ENCODE peak calls at places on chromosome 17, in five cellular contexts. L, X, M, O and E are unnamed samples.

GRCh38 chr17:17837380-17837821 is 615 bp upstream of the SREBF1 start:
- DNase-seq in L (no peak), X (peak; percentile 75), M (peak; percentile 63), O (no peak), E (peak; percentile 59)

GRCh38 chr17:67491009-67491677 is 114.1 kb downstream of the PITPNC1 start:
- DNase-seq in L (peak; percentile 78), X (peak; percentile 61), M (peak; percentile 33), O (peak; percentile 93), E (peak; percentile 67)

GRCh38 chr17:50279181-50279526 is 4.9 kb downstream of the TMEM92 start:
- DNase-seq in L (peak; percentile 71), X (no peak), M (peak; percentile 58), O (no peak), E (peak; percentile 55)

GRCh38 chr17:5826384-5826783 is 242.1 kb upstream of the NLRP1 start:
- DNase-seq in L (no peak), X (no peak), M (peak; percentile 70), O (no peak), E (peak; percentile 81)

GRCh38 chr17:7237761-7238417 is 1.4 kb downstream of the PHF23 start:
- DNase-seq in L (peak; percentile 94), X (peak; percentile 91), M (peak; percentile 45), O (no peak), E (peak; percentile 58)

GRCh38 chr17:71409712-71410111 is 711.1 kb upstream of the SOX9 start:
- DNase-seq in L (no peak), X (no peak), M (peak; percentile 97), O (no peak), E (peak; percentile 96)

GRCh38 chr17:47295037-47295873 is 28.5 kb upstream of the EFCAB13 start:
- DNase-seq in L (no peak), X (no peak), M (no peak), O (no peak), E (no peak)

GRCh38 chr17:34249497-34249877 is 5.6 kb upstream of the CCL2 start:
- DNase-seq in L (no peak), X (no peak), M (no peak), O (no peak), E (no peak)

GRCh38 chr17:3905017-3905486 is 11.2 kb downstream of the P2RX1 start:
- DNase-seq in L (peak; percentile 80), X (no peak), M (no peak), O (no peak), E (no peak)

GRCh38 chr17:65366102-65366844 is 195.2 kb downstream of the AXIN2 start:
- DNase-seq in L (no peak), X (no peak), M (no peak), O (no peak), E (no peak)

GRCh38 chr17:34579979-34580684 is 750 bp downstream of the TMEM132E start:
- DNase-seq in L (no peak), X (peak; percentile 72), M (peak; percentile 3), O (no peak), E (peak; percentile 10)

GRCh38 chr17:82645516-82645915 is 2.7 kb downstream of the WDR45B start:
- DNase-seq in L (no peak), X (no peak), M (peak; percentile 40), O (no peak), E (peak; percentile 40)

GRCh38 chr17:72253597-72253996 is 132.8 kb downstream of the SOX9 start:
- DNase-seq in L (no peak), X (no peak), M (no peak), O (no peak), E (no peak)

GRCh38 chr17:39622380-39623006 is 4.3 kb upstream of the PPP1R1B start:
- DNase-seq in L (no peak), X (peak; percentile 21), M (no peak), O (no peak), E (no peak)

GRCh38 chr17:78325076-78325712 is 34.7 kb downstream of the SOCS3 start:
- DNase-seq in L (no peak), X (no peak), M (no peak), O (no peak), E (no peak)

GRCh38 chr17:18994626-18995025 is 9.9 kb downstream of the FAM83G start:
- DNase-seq in L (no peak), X (no peak), M (no peak), O (no peak), E (no peak)

GRCh38 chr17:74271281-74271680 is 2.8 kb upstream of the DNAI2 start:
- DNase-seq in L (no peak), X (peak; percentile 42), M (no peak), O (no peak), E (no peak)

GRCh38 chr17:2713881-2714280 is 2.3 kb upstream of the CLUH start:
- DNase-seq in L (no peak), X (no peak), M (no peak), O (no peak), E (no peak)

DNA sequence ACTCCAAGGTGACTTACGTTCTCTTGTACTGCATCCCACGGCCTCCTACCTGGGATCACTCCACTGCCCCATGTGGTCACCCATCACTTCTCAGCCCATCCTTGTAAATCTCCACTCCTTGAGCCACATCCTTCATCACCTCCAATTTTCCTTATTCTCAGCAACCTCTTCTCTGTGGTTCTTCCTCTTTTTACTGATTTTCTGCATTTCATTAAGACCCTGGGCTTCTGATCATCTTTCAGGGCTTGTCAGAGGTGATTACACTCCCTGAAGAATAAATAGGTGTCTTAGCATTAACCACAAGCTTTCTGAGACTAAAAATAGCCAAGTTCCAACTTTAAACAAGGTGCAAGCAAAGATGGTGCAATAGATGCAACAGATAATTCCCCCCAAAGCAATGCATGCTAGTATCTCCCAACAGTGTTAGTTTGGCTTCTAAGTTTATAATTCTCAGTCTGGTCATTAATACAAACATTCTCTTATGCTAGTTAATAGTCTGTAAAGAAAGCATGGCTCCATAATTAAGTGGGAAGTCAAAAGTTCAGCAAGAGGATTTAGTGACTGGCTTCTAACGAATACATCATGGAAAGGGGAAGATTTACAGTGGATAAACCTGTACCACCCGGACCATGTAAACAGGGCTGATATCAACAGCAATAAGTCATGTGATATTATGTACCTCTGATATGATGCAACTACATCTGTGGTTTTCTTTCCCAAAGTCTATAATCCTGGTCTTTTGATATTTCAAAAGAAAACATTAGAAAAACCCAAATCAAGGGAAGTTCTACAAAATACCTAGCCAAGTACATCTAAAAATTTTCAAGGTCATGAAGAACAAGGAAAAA is 47.4 kb upstream of the FOXJ1 start:
- DNase-seq in L (no peak), X (peak; percentile 31), M (no peak), O (no peak), E (no peak)
- TF ChIP-seq CTCF in L (no peak), X (no peak), M (no peak), O (no peak), E (no peak)

GRCh38 chr17:10871914-10872313 is 34.0 kb upstream of the PIRT start:
- DNase-seq in L (no peak), X (no peak), M (no peak), O (no peak), E (no peak)

GRCh38 chr17:10879110-10879509 is 41.2 kb upstream of the PIRT start:
- DNase-seq in L (no peak), X (peak; percentile 12), M (no peak), O (no peak), E (peak; percentile 3)

GRCh38 chr17:10875411-10875810 is 37.5 kb upstream of the PIRT start:
- DNase-seq in L (no peak), X (peak; percentile 60), M (no peak), O (no peak), E (no peak)

GRCh38 chr17:10870651-10871050 is 32.8 kb upstream of the PIRT start:
- DNase-seq in L (no peak), X (no peak), M (no peak), O (no peak), E (no peak)

DNA sequence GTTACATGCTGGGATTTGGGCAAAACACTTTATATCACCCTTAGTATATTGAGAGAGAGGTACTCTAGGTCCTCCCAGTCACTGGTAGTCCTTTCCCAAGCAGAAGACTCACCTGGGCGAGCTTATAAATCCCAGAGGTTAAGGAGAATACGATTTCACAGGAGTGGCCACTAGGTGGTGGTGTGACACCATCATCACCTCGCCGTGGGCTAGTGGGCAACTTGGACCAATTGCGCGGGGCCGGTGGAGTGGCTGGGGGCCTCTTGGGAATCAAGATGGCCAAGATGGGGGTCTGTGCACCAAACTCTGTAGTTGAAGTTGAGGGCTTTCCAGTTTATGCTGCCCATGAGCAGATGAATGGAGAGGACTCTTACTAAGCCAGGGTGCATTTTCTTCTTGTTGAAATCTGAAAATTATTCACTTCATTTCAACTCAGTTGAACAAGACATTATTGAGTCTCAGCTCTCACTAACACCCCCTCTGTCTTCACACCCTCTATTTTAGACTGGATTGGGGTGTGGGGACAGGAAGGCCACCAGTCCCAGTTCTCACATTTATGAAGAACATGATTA is 38.2 kb upstream of the PIRT start:
- DNase-seq in L (peak; percentile 66), X (peak; percentile 83), M (peak; percentile 11), O (no peak), E (peak; percentile 39)
- TF ChIP-seq CTCF in L (peak; percentile 68), X (peak; percentile 79), M (peak; percentile 34), O (peak; percentile 50), E (peak; percentile 54)

DNA sequence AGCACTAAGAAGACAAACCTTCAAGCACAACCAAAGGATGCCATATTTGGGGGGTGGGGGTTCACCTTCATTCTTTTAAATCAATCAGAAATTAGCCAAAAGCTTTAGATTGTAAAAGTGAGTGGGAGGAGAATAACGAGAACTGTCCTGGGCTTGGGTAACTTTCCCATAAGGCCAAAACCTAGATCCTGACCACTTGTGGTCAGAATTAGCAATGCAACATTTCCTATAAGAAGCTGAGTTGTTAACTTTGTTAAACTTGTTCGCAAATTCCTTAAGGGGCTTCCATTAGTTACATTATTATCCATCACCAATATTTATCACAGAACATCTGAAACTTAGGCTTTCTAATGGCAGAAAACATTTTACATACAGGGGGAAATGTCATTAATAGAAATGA is 25.1 kb downstream of the STAT5B start:
- DNase-seq in L (no peak), X (peak; percentile 46), M (no peak), O (no peak), E (no peak)
- TF ChIP-seq CTCF in L (no peak), X (peak; percentile 42), M (no peak), O (peak; percentile 46), E (no peak)

GRCh38 chr17:79991924-79992656 is 43.6 kb downstream of the TBC1D16 start:
- DNase-seq in L (no peak), X (peak; percentile 34), M (no peak), O (no peak), E (no peak)

GRCh38 chr17:79992657-79993389 is 42.8 kb downstream of the TBC1D16 start:
- DNase-seq in L (no peak), X (no peak), M (no peak), O (no peak), E (peak; percentile 12)

GRCh38 chr17:79990704-79991103 is 45.0 kb downstream of the TBC1D16 start:
- DNase-seq in L (no peak), X (no peak), M (no peak), O (no peak), E (no peak)

GRCh38 chr17:79990051-79990592 is 45.5 kb downstream of the TBC1D16 start:
- DNase-seq in L (peak; percentile 77), X (no peak), M (no peak), O (no peak), E (no peak)

DNA sequence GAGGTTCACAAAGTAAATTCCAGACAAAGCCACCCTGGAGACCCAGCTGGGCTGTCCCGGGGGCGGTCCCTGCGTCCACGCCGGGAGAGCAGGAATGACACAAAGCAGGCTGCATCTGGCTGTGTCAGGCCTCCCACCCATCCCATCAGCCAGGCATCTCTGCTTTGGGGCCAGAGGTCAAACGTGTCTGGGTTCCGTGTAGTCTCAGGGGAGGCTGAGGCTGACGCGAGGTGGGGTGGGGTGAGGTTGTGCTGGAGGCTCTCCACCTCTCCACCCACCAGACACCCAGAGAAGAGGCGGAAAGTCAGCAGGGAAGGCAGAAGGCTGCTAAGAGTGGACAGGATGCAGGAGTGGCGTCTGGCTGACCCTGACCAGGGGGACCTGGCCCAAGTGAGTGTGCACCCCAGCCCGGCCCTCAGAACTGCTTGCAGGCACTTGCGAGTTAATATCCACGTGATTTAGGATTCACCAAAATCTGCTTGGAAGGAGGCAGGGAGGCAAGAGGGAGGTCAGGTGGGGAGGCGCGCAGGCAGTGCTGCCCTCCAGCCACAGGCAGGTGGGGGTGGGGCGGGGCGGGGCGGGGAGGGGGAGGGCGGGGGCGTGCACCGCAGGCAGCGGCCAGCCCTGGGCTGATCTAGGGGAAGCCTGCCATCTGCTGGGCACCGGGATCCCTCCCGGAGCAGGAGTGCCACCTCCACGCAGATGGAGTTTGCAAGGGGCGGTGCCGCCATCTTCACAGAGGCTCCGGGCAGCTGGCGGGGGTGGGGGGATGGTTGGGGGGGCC is 44.3 kb downstream of the TBC1D16 start:
- DNase-seq in L (peak; percentile 94), X (peak; percentile 89), M (peak; percentile 46), O (peak; percentile 43), E (peak; percentile 81)
- TF ChIP-seq CTCF in L (peak; percentile 51), X (peak; percentile 78), M (peak; percentile 41), O (peak; percentile 59), E (peak; percentile 63)